ENCODE peak calls at places on chromosomes 13 and 19, in eight cellular contexts. V is stomach, Y is IMR-90, A is transverse colon, M is Peyer's patch, Q is body of pancreas, S is GM12892, Z is heart left ventricle. B is an unnamed sample.

GRCh38 chr13:37226966-37227365 is 121.5 kb upstream of the CSNK1A1L start:
- DNase-seq in M (no peak), Y (peak; percentile 75), Q (no peak), A (no peak), Z (no peak), V (no peak), S (no peak), B (no peak)

GRCh38 chr13:41025518-41025917 is 6.4 kb upstream of the ELF1 start:
- DNase-seq in Q (no peak), A (no peak), M (no peak), V (no peak), Y (no peak), S (no peak), Z (no peak), B (no peak)

GRCh38 chr13:91308299-91308698 is 39.2 kb upstream of the MIR17HG start:
- DNase-seq in M (no peak), A (no peak), V (no peak), Y (no peak), Q (no peak), S (no peak), Z (no peak), B (no peak)

GRCh38 chr13:110942248-110942981 is 27.5 kb upstream of the ANKRD10 start:
- DNase-seq in V (no peak), Y (peak; percentile 44), M (no peak), A (no peak), Q (no peak), Z (no peak), S (no peak), B (no peak)

GRCh38 chr13:20389696-20390525 is 135.7 kb downstream of the CRYL1 start:
- DNase-seq in Y (no peak), M (no peak), Q (no peak), V (no peak), A (no peak), S (no peak), Z (no peak), B (no peak)

GRCh38 chr13:26759156-26759906 is 1.3 kb downstream of the GPR12 start:
- DNase-seq in S (no peak), A (no peak), M (no peak), Z (no peak), V (no peak), Y (no peak), Q (no peak), B (no peak)

GRCh38 chr19:51185868-51186215 is 39.0 kb upstream of the CD33 start:
- DNase-seq in A (no peak), M (no peak), Q (no peak), S (no peak), V (no peak), Y (no peak), Z (no peak), B (no peak)

GRCh38 chr13:32323912-32324311 is 8.6 kb downstream of the BRCA2 start:
- DNase-seq in Y (peak; percentile 78), M (no peak), S (no peak), A (no peak), V (no peak), Q (no peak), Z (no peak), B (no peak)

GRCh38 chr19:19204181-19204580 is 967 bp upstream of the NR2C2AP start:
- DNase-seq in M (no peak), Z (no peak), Q (no peak), Y (no peak), V (no peak), S (no peak), A (no peak), B (no peak)

GRCh38 chr19:42409477-42409876 is 17.7 kb downstream of the LIPE start:
- DNase-seq in Z (peak; percentile 52), A (no peak), M (no peak), S (no peak), V (peak; percentile 36), Y (no peak), Q (peak; percentile 46), B (no peak)

GRCh38 chr13:76944457-76944856 is 3.9 kb upstream of the ACOD1 start:
- DNase-seq in S (no peak), Y (peak; percentile 68), M (no peak), Z (no peak), V (no peak), A (no peak), Q (no peak), B (no peak)

GRCh38 chr13:54637377-54637776 is 1608.8 kb downstream of the OLFM4 start:
- DNase-seq in V (no peak), M (no peak), A (no peak), Q (peak; percentile 26), Z (no peak), S (no peak), Y (no peak), B (no peak)

GRCh38 chr19:31449379-31449778 is 100.1 kb upstream of the TSHZ3 start:
- DNase-seq in Z (no peak), M (no peak), V (no peak), A (no peak), S (no peak), Y (no peak), Q (no peak), B (no peak)

GRCh38 chr13:35285677-35286076 is 190.8 kb downstream of the MAB21L1 start:
- DNase-seq in S (no peak), A (no peak), M (no peak), Y (no peak), Z (no peak), V (no peak), Q (no peak), B (no peak)

GRCh38 chr19:49767380-49767779 is 579 bp downstream of the AP2A1 start:
- DNase-seq in M (no peak), Y (no peak), A (no peak), S (no peak), Z (no peak), Q (no peak), V (no peak), B (no peak)

DNA sequence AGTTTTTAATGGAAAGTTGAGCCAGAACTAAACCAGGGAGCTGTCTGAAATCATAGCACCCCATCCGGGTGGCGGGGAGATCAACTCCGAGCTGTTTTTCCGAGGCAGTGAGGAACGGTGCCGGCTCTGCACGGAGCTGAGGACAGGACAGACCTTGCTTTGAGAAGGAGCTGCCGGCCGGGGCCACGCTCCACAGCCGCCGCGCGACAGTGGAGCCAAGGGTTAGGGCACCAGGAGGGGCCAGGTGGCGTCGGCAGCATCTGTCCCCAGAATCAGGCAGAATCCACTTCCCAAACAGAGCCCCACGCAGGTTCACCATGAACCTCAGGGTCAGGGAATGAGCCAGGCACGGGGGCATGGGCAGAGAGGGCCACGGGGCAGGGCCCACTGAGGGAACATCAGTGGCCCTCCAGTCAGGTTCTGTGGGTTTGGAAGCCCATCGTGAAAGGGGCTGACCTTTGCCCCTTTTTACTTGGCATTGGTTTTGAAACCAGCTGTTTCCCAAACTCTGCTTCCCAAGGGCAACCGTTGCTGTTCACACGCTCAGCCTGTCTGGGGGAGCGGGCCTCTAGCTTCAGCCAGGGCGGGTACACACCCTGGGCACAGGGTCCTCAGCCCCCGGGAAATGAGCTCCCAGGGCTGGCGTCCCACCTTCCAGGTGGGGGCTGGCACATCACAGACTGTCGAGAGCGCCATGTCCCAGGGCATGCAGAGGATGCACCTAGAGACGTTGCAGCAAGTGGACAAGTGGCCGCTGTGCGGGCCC is 18.1 kb downstream of the PEX11G start:
- DNase-seq in S (no peak), M (no peak), Z (no peak), A (no peak), V (no peak), Q (peak; percentile 36), Y (no peak), B (no peak)
- TF ChIP-seq POLR2A in S (no peak), M (no peak), Z (no peak), A (no peak), V (no peak), Q (no peak), Y (no peak), B (no peak)

GRCh38 chr19:48635263-48635965 is 1.8 kb downstream of the DBP start:
- DNase-seq in V (peak; percentile 75), M (peak; percentile 90), A (peak; percentile 82), S (peak; percentile 80), Q (peak; percentile 66), Y (no peak), Z (peak; percentile 84), B (peak; percentile 89)

GRCh38 chr19:48634036-48634342 is 3.2 kb downstream of the DBP start:
- DNase-seq in V (no peak), Z (no peak), S (no peak), Y (no peak), A (no peak), M (no peak), Q (no peak), B (no peak)

GRCh38 chr19:48633148-48634035 is 3.8 kb downstream of the DBP start:
- DNase-seq in Y (no peak), V (no peak), S (no peak), Z (no peak), A (peak; percentile 70), M (peak; percentile 88), Q (no peak), B (no peak)

GRCh38 chr19:48635966-48636858 is 967 bp downstream of the DBP start:
- DNase-seq in Z (no peak), V (no peak), S (no peak), Y (no peak), A (peak; percentile 63), M (peak; percentile 74), Q (no peak), B (no peak)

GRCh38 chr19:48634424-48635262 is 2.5 kb downstream of the DBP start:
- DNase-seq in S (peak; percentile 83), M (peak; percentile 99), Y (peak; percentile 92), V (peak; percentile 99), Z (peak; percentile 98), A (peak; percentile 98), Q (peak; percentile 98), B (peak; percentile 98)
- TF ChIP-seq POLR2A in S (peak; percentile 67), M (peak; percentile 87), Y (no peak), V (no peak), Z (peak; percentile 39), A (peak; percentile 72), Q (peak; percentile 90), B (peak; percentile 50)

GRCh38 chr13:113065406-113066141 is 40.0 kb upstream of the F7 start:
- DNase-seq in Z (no peak), A (no peak), S (no peak), M (no peak), Y (peak; percentile 5), V (no peak), Q (no peak), B (no peak)

GRCh38 chr13:113064000-113064533 is 41.5 kb upstream of the F7 start:
- DNase-seq in Q (no peak), V (no peak), S (no peak), Y (no peak), A (no peak), Z (no peak), M (no peak), B (no peak)

GRCh38 chr13:113066746-113067145 is 38.8 kb upstream of the F7 start:
- DNase-seq in S (no peak), Y (no peak), M (no peak), A (no peak), Z (no peak), Q (no peak), V (no peak), B (no peak)

GRCh38 chr13:113064534-113065405 is 40.8 kb upstream of the F7 start:
- DNase-seq in Y (peak; percentile 60), A (no peak), Q (no peak), M (no peak), Z (no peak), S (no peak), V (no peak), B (no peak)

GRCh38 chr13:113066142-113066455 is 39.5 kb upstream of the F7 start:
- DNase-seq in Q (no peak), V (no peak), Z (no peak), A (no peak), Y (no peak), S (no peak), M (no peak), B (no peak)
- TF ChIP-seq POLR2A in Q (no peak), V (no peak), Z (no peak), A (no peak), Y (no peak), S (no peak), M (no peak), B (no peak)

GRCh38 chr19:11721681-11722080 is 17.1 kb downstream of the ZNF823 start:
- DNase-seq in S (no peak), M (no peak), Q (no peak), A (no peak), Z (no peak), Y (no peak), V (no peak), B (no peak)
- TF ChIP-seq POLR2A in S (no peak), M (no peak), Q (no peak), A (no peak), Z (no peak), Y (no peak), V (no peak), B (no peak)